ENCODE peak calls at places on chromosomes 6 and 20, in seven cellular contexts. G, M, J, E, S, O and H are unnamed samples.
A peak's percentile ranks its signal among the peaks of the same experiment; 100 is the strongest.

GRCh38 chr6:116571683-116572000 is 338 bp downstream of the RWDD1 start:
- DNase-seq in G (no peak), M (no peak), J (no peak), E (no peak), S (no peak), O (no peak), H (no peak)

GRCh38 chr6:127520061-127520460 is 926 bp upstream of the MTCL3 start:
- DNase-seq in G (no peak), M (no peak), J (peak; percentile 48), E (peak; percentile 15), S (no peak), O (peak; percentile 18), H (no peak)

GRCh38 chr6:80531676-80532619 is 425.5 kb downstream of the BCKDHB start:
- DNase-seq in G (no peak), M (no peak), J (peak; percentile 33), E (no peak), S (no peak), O (peak; percentile 31), H (no peak)

GRCh38 chr6:147166360-147166944 is 37.8 kb upstream of the STXBP5 start:
- DNase-seq in G (no peak), M (no peak), J (peak; percentile 23), E (no peak), S (no peak), O (peak; percentile 30), H (no peak)

GRCh38 chr6:100491947-100492670 is 27.4 kb upstream of the SIM1 start:
- DNase-seq in G (no peak), M (no peak), J (no peak), E (no peak), S (no peak), O (no peak), H (no peak)

GRCh38 chr6:95244749-95245148 is 332.6 kb upstream of the MANEA start:
- DNase-seq in G (no peak), M (no peak), J (no peak), E (no peak), S (no peak), O (no peak), H (no peak)

GRCh38 chr6:135568366-135568765 is 70.8 kb upstream of the AHI1 start:
- DNase-seq in G (no peak), M (no peak), J (peak; percentile 89), E (peak; percentile 19), S (no peak), O (peak; percentile 91), H (peak; percentile 26)

GRCh38 chr20:50663095-50663821 is 28.1 kb downstream of the RIPOR3 start:
- DNase-seq in G (no peak), M (peak; percentile 37), J (no peak), E (peak; percentile 84), S (no peak), O (no peak), H (no peak)

GRCh38 chr20:58889334-58890072 is 37.0 kb downstream of the GNAS start:
- DNase-seq in G (peak; percentile 25), M (no peak), J (peak; percentile 35), E (peak; percentile 37), S (no peak), O (no peak), H (no peak)

GRCh38 chr20:38293490-38294333 is 10.2 kb upstream of the BPI start:
- DNase-seq in G (no peak), M (no peak), J (peak; percentile 57), E (no peak), S (no peak), O (no peak), H (no peak)

GRCh38 chr6:17494919-17495318 is 101.5 kb downstream of the CAP2 start:
- DNase-seq in G (no peak), M (no peak), J (no peak), E (no peak), S (no peak), O (no peak), H (no peak)

GRCh38 chr6:32087574-32088486 is 21.3 kb downstream of the TNXB start:
- DNase-seq in G (peak; percentile 50), M (peak; percentile 85), J (peak; percentile 76), E (peak; percentile 96), S (peak; percentile 49), O (peak; percentile 50), H (peak; percentile 96)

GRCh38 chr20:41697861-41698559 is 79.8 kb upstream of the CHD6 start:
- DNase-seq in G (peak; percentile 78), M (no peak), J (peak; percentile 52), E (peak; percentile 51), S (no peak), O (peak; percentile 40), H (no peak)

GRCh38 chr20:49505518-49505917 is 23.1 kb upstream of the KCNB1 start:
- DNase-seq in G (no peak), M (no peak), J (peak; percentile 82), E (peak; percentile 58), S (no peak), O (peak; percentile 54), H (no peak)

GRCh38 chr20:14879020-14879697 is 541.7 kb upstream of the FLRT3 start:
- DNase-seq in G (peak; percentile 70), M (no peak), J (peak; percentile 37), E (peak; percentile 13), S (no peak), O (peak; percentile 79), H (no peak)

GRCh38 chr6:164006459-164006858 is 591.9 kb downstream of the QKI start:
- DNase-seq in G (no peak), M (no peak), J (no peak), E (no peak), S (no peak), O (no peak), H (no peak)

GRCh38 chr20:37398750-37399621 is 53.0 kb downstream of the SRC start:
- DNase-seq in G (no peak), M (no peak), J (no peak), E (peak; percentile 72), S (no peak), O (no peak), H (no peak)

GRCh38 chr20:17419459-17419858 is 111.7 kb downstream of the BFSP1 start:
- DNase-seq in G (peak; percentile 58), M (no peak), J (no peak), E (no peak), S (no peak), O (no peak), H (no peak)

GRCh38 chr6:79646006-79646405 is 14.9 kb downstream of the SH3BGRL2 start:
- DNase-seq in G (no peak), M (no peak), J (no peak), E (no peak), S (no peak), O (no peak), H (no peak)

GRCh38 chr20:46349742-46350056 is 41.4 kb upstream of the CDH22 start:
- DNase-seq in G (peak; percentile 26), M (no peak), J (no peak), E (peak; percentile 31), S (no peak), O (no peak), H (no peak)

GRCh38 chr6:127384007-127384406 is 40.6 kb upstream of the ECHDC1 start:
- DNase-seq in G (no peak), M (no peak), J (peak; percentile 26), E (no peak), S (no peak), O (peak; percentile 28), H (no peak)

GRCh38 chr6:130120731-130121130 is 102.0 kb downstream of the SAMD3 start:
- DNase-seq in G (no peak), M (no peak), J (no peak), E (no peak), S (no peak), O (no peak), H (no peak)

GRCh38 chr6:81562169-81562568 is 190.3 kb downstream of the TENT5A start:
- DNase-seq in G (peak; percentile 2), M (no peak), J (peak; percentile 78), E (peak; percentile 71), S (no peak), O (peak; percentile 85), H (no peak)

GRCh38 chr6:56798163-56798562 is 155.5 kb upstream of the DST start:
- DNase-seq in G (peak; percentile 81), M (no peak), J (no peak), E (peak; percentile 25), S (no peak), O (peak; percentile 57), H (no peak)

GRCh38 chr6:125781307-125781868 is 9.4 kb upstream of the NCOA7 start:
- DNase-seq in G (peak; percentile 24), M (no peak), J (peak; percentile 39), E (no peak), S (peak; percentile 33), O (peak; percentile 77), H (no peak)

GRCh38 chr6:90425161-90425641 is 128.6 kb upstream of the BACH2 start:
- DNase-seq in G (no peak), M (no peak), J (no peak), E (no peak), S (no peak), O (no peak), H (no peak)

GRCh38 chr6:116221067-116221466 is 32.8 kb downstream of the TSPYL4 start:
- DNase-seq in G (no peak), M (no peak), J (peak; percentile 8), E (no peak), S (no peak), O (no peak), H (no peak)

GRCh38 chr6:166499350-166500163 is 86.9 kb downstream of the RAMACL start:
- DNase-seq in G (no peak), M (no peak), J (no peak), E (no peak), S (no peak), O (no peak), H (no peak)

GRCh38 chr6:151081658-151082057 is 158.1 kb upstream of the AKAP12 start:
- DNase-seq in G (no peak), M (no peak), J (no peak), E (no peak), S (no peak), O (no peak), H (no peak)

GRCh38 chr6:139757766-139758655 is 383.6 kb upstream of the CITED2 start:
- DNase-seq in G (no peak), M (no peak), J (peak; percentile 24), E (no peak), S (no peak), O (peak; percentile 48), H (no peak)